ENCODE peak calls at places on chromosomes 16 and 17, in eight cellular contexts. X is tibial nerve, O is AG10803, P is RWPE1, Q is transverse colon, T is AG04450, I is choroid plexus epithelial cell, M is stomach. G is an unnamed sample.

GRCh38 chr17:8122391-8122922 is 1.4 kb downstream of the HES7 start:
- DNase-seq in Q (no peak), P (no peak), T (no peak), X (no peak), M (no peak), O (peak), I (peak), G (no peak)

GRCh38 chr16:14681115-14681514 is 13.0 kb downstream of the PLA2G10 start:
- DNase-seq in Q (no peak), T (no peak), M (no peak), I (no peak), P (no peak), X (no peak), O (no peak), G (no peak)

GRCh38 chr16:48628359-48628985 is 18.5 kb upstream of the N4BP1 start:
- DNase-seq in O (no peak), X (no peak), P (no peak), M (peak), I (no peak), T (no peak), Q (no peak), G (no peak)

GRCh38 chr16:50547944-50548658 is at the start of gene NKD1:
- DNase-seq in X (peak), P (peak), O (peak), Q (peak), M (peak), I (peak), T (no peak), G (peak)

GRCh38 chr16:58063377-58064076 is 38.0 kb downstream of the MMP15 start:
- DNase-seq in X (no peak), M (no peak), T (no peak), P (no peak), I (no peak), O (no peak), Q (no peak), G (no peak)

GRCh38 chr16:11078812-11079459 is 134.6 kb downstream of the CLEC16A start:
- DNase-seq in X (no peak), O (peak), Q (peak), T (no peak), M (no peak), P (no peak), I (peak), G (no peak)

GRCh38 chr16:14418795-14419225 is 211.2 kb downstream of the PARN start:
- DNase-seq in X (no peak), T (no peak), P (no peak), O (no peak), I (no peak), M (peak), Q (no peak), G (no peak)

GRCh38 chr16:66248096-66248495 is 118.4 kb upstream of the CDH5 start:
- DNase-seq in M (peak), Q (peak), X (peak), O (no peak), T (no peak), I (peak), P (no peak), G (no peak)

GRCh38 chr16:64077242-64077641 is 1044.6 kb downstream of the CDH11 start:
- DNase-seq in O (no peak), I (no peak), P (no peak), T (no peak), X (no peak), M (no peak), Q (no peak), G (no peak)

GRCh38 chr17:10624966-10625365 is 32.1 kb downstream of the MYH3 start:
- DNase-seq in Q (no peak), I (no peak), O (no peak), P (no peak), X (no peak), T (no peak), M (no peak), G (no peak)

GRCh38 chr17:27569257-27569722 is 61.7 kb upstream of the LGALS9 start:
- DNase-seq in T (no peak), M (no peak), P (no peak), I (no peak), O (no peak), Q (no peak), X (no peak), G (no peak)
- TF ChIP-seq CTCF in T (peak), M (peak), P (no peak), I (peak), O (peak), Q (no peak), X (peak), G (no peak)

DNA sequence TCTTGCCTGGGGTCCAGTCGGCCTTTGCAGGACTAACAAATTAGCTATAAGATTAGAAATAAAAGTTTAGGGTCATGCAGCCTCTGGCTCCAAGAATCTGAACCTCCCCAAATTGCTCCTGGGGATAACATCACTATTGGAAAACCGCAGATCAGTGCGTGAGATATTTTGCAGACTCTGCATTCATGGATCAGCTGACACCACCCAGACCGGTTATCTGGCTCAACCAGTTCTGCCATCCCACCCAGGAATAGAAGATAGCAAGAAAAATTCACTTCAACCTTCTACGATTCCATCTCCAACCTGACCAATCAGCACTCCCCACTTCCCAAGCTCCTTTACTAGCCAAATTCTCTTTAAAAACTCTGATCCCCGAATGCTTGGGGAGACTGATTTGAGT is 4.3 kb upstream of the PGS1 start:
- DNase-seq in O (no peak), P (no peak), Q (no peak), I (no peak), M (no peak), X (no peak), T (no peak), G (no peak)
- TF ChIP-seq CTCF in O (no peak), P (no peak), Q (no peak), I (no peak), M (no peak), X (no peak), T (no peak), G (no peak)

GRCh38 chr17:42531455-42532354 is 4.3 kb upstream of the NAGLU start:
- DNase-seq in Q (peak), M (peak), T (no peak), P (no peak), O (peak), I (no peak), X (no peak), G (no peak)
- TF ChIP-seq CTCF in Q (peak), M (peak), T (peak), P (peak), O (peak), I (peak), X (peak), G (no peak)

GRCh38 chr17:81371910-81372760 is 23.1 kb upstream of the BAHCC1 start:
- DNase-seq in M (no peak), X (no peak), O (peak), Q (peak), P (no peak), I (peak), T (no peak), G (no peak)
- TF ChIP-seq CTCF in M (no peak), X (no peak), O (peak), Q (peak), P (peak), I (peak), T (peak), G (no peak)

GRCh38 chr17:83174859-83175550 is 95.6 kb downstream of the METRNL start:
- DNase-seq in X (peak), M (no peak), O (peak), I (no peak), P (no peak), T (no peak), Q (no peak), G (no peak)
- TF ChIP-seq CTCF in X (no peak), M (no peak), O (peak), I (peak), P (no peak), T (no peak), Q (no peak), G (no peak)

G was measured in omental fat pad.